ENCODE peak calls at places on chromosomes 11 and 22, in ten cellular contexts. One of them, this sample, is unnamed. For H3K9me3, the result is how much of the 10 kb centered on the place peaks cover.

GRCh38 chr11:11463397-11463796 is 110.3 kb upstream of the CSNK2A3 start:
- DNase-seq in A549: no peak
- DNase-seq in heart left ventricle: no peak
- DNase-seq in pancreas: no peak
- DNase-seq in left lung: no peak
- DNase-seq in trophoblast cell: no peak
- DNase-seq in DND-41: no peak
- DNase-seq in A673: peak
- DNase-seq in CD4-positive, CD25-positive, alpha-beta regulatory T cell: no peak
- DNase-seq in right lobe of liver: no peak
- DNase-seq in this sample: peak

GRCh38 chr11:709109-709997 is 3.3 kb downstream of the EPS8L2 start:
- DNase-seq in A549: no peak
- DNase-seq in heart left ventricle: no peak
- DNase-seq in pancreas: no peak
- DNase-seq in left lung: no peak
- DNase-seq in trophoblast cell: no peak
- DNase-seq in DND-41: no peak
- DNase-seq in A673: no peak
- DNase-seq in CD4-positive, CD25-positive, alpha-beta regulatory T cell: no peak
- DNase-seq in right lobe of liver: no peak
- DNase-seq in this sample: no peak

GRCh38 chr11:108654994-108655631 is 9.8 kb upstream of the DDX10 start:
- DNase-seq in A549: peak
- DNase-seq in heart left ventricle: no peak
- DNase-seq in pancreas: no peak
- DNase-seq in left lung: no peak
- DNase-seq in trophoblast cell: peak
- DNase-seq in DND-41: peak
- DNase-seq in A673: peak
- DNase-seq in CD4-positive, CD25-positive, alpha-beta regulatory T cell: peak
- DNase-seq in right lobe of liver: no peak
- DNase-seq in this sample: peak

GRCh38 chr11:130891326-130891725 is 25.0 kb downstream of the SNX19 start:
- DNase-seq in A549: no peak
- DNase-seq in heart left ventricle: no peak
- DNase-seq in pancreas: no peak
- DNase-seq in left lung: no peak
- DNase-seq in trophoblast cell: no peak
- DNase-seq in DND-41: no peak
- DNase-seq in A673: no peak
- DNase-seq in CD4-positive, CD25-positive, alpha-beta regulatory T cell: no peak
- DNase-seq in right lobe of liver: no peak
- DNase-seq in this sample: no peak

GRCh38 chr11:66561178-66561974 is 7.0 kb downstream of the CTSF start:
- DNase-seq in A549: no peak
- DNase-seq in heart left ventricle: no peak
- DNase-seq in pancreas: no peak
- DNase-seq in left lung: no peak
- DNase-seq in trophoblast cell: no peak
- DNase-seq in DND-41: no peak
- DNase-seq in A673: no peak
- DNase-seq in CD4-positive, CD25-positive, alpha-beta regulatory T cell: no peak
- DNase-seq in right lobe of liver: no peak
- DNase-seq in this sample: no peak

GRCh38 chr11:61171907-61172306 is 10.7 kb upstream of the VPS37C start:
- DNase-seq in A549: no peak
- DNase-seq in heart left ventricle: no peak
- DNase-seq in pancreas: no peak
- DNase-seq in left lung: no peak
- DNase-seq in trophoblast cell: no peak
- DNase-seq in DND-41: no peak
- DNase-seq in A673: no peak
- DNase-seq in CD4-positive, CD25-positive, alpha-beta regulatory T cell: no peak
- DNase-seq in right lobe of liver: no peak
- DNase-seq in this sample: no peak

GRCh38 chr11:62680825-62681240 is 2.0 kb upstream of the UBXN1 start:
- DNase-seq in A549: peak
- DNase-seq in heart left ventricle: peak
- DNase-seq in pancreas: no peak
- DNase-seq in left lung: no peak
- DNase-seq in trophoblast cell: peak
- DNase-seq in DND-41: peak
- DNase-seq in A673: peak
- DNase-seq in CD4-positive, CD25-positive, alpha-beta regulatory T cell: peak
- DNase-seq in right lobe of liver: no peak
- DNase-seq in this sample: peak

GRCh38 chr22:44859641-44860040 is 107.3 kb downstream of the ARHGAP8 start:
- DNase-seq in A549: no peak
- DNase-seq in heart left ventricle: no peak
- DNase-seq in pancreas: no peak
- DNase-seq in left lung: no peak
- DNase-seq in trophoblast cell: no peak
- DNase-seq in DND-41: no peak
- DNase-seq in A673: no peak
- DNase-seq in CD4-positive, CD25-positive, alpha-beta regulatory T cell: no peak
- DNase-seq in right lobe of liver: peak
- DNase-seq in this sample: no peak

GRCh38 chr11:78659326-78660319 is 85.0 kb upstream of the NARS2 start:
- DNase-seq in A549: no peak
- DNase-seq in heart left ventricle: no peak
- DNase-seq in pancreas: peak
- DNase-seq in left lung: no peak
- DNase-seq in trophoblast cell: no peak
- DNase-seq in DND-41: no peak
- DNase-seq in A673: peak
- DNase-seq in CD4-positive, CD25-positive, alpha-beta regulatory T cell: no peak
- DNase-seq in right lobe of liver: peak
- DNase-seq in this sample: no peak

GRCh38 chr11:10476927-10477689 is 22.0 kb downstream of the AMPD3 start:
- DNase-seq in A549: no peak
- DNase-seq in heart left ventricle: no peak
- DNase-seq in pancreas: no peak
- DNase-seq in left lung: no peak
- DNase-seq in trophoblast cell: no peak
- DNase-seq in DND-41: no peak
- DNase-seq in A673: no peak
- DNase-seq in CD4-positive, CD25-positive, alpha-beta regulatory T cell: no peak
- DNase-seq in right lobe of liver: no peak
- DNase-seq in this sample: no peak

DNA sequence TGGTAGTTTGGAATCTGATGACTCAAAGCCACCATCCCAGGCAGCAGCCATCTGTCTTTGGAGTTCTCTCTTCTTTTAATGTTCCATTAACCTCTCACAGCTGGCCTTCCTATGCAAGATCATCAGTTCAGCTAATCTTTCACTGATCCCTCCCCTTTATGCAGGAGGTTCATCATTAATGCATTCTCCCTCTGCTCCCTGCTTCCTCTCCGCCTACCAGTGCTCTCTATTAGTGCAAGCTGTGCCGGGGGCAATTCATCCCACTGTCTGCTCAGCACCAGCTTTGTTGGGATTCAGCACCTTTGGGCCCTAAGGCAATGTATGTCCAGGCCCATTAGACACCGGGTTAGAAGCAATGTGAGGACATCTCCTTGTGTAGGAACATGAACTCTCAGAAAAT is 413.0 kb upstream of the LRRC4C start:
- DNase-seq in A549: no peak
- DNase-seq in heart left ventricle: no peak
- DNase-seq in pancreas: no peak
- DNase-seq in left lung: no peak
- DNase-seq in trophoblast cell: no peak
- DNase-seq in DND-41: no peak
- DNase-seq in A673: no peak
- DNase-seq in CD4-positive, CD25-positive, alpha-beta regulatory T cell: no peak
- DNase-seq in right lobe of liver: no peak
- DNase-seq in this sample: peak
- H3K9me3 ChIP-seq in A549: under half
- H3K9me3 ChIP-seq in heart left ventricle: under half
- H3K9me3 ChIP-seq in pancreas: under half
- H3K9me3 ChIP-seq in left lung: under half
- H3K9me3 ChIP-seq in trophoblast cell: under half
- H3K9me3 ChIP-seq in DND-41: under half
- H3K9me3 ChIP-seq in A673: under half
- H3K9me3 ChIP-seq in CD4-positive, CD25-positive, alpha-beta regulatory T cell: under half
- H3K9me3 ChIP-seq in right lobe of liver: under half
- H3K9me3 ChIP-seq in this sample: under half

DNA sequence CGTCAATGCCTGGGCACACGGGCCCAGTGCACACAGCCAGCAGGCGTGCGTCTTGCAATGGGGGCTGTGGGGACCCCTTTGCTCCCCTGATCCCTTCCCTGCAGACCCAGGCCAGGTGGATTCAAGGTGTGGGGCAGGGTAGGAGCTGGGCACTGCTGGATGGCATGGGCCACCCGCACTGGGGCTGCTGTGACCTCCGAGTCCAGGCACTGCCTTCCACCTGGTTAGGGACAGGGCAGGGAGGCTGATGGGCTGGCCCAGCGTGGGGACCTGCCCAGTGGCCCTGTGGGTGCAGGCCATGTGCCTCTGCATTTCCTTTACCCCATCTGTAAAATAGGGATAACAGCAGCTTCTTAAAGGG is 22.9 kb downstream of the KCNQ1 start:
- DNase-seq in A549: no peak
- DNase-seq in heart left ventricle: no peak
- DNase-seq in pancreas: no peak
- DNase-seq in left lung: no peak
- DNase-seq in trophoblast cell: no peak
- DNase-seq in DND-41: no peak
- DNase-seq in A673: no peak
- DNase-seq in CD4-positive, CD25-positive, alpha-beta regulatory T cell: no peak
- DNase-seq in right lobe of liver: no peak
- DNase-seq in this sample: no peak
- H3K27ac ChIP-seq in A549: no peak
- H3K27ac ChIP-seq in heart left ventricle: no peak
- H3K27ac ChIP-seq in pancreas: no peak
- H3K27ac ChIP-seq in left lung: no peak
- H3K27ac ChIP-seq in trophoblast cell: no peak
- H3K27ac ChIP-seq in DND-41: no peak
- H3K27ac ChIP-seq in A673: no peak
- H3K27ac ChIP-seq in CD4-positive, CD25-positive, alpha-beta regulatory T cell: no peak
- H3K27ac ChIP-seq in right lobe of liver: no peak
- H3K27ac ChIP-seq in this sample: no peak

DNA sequence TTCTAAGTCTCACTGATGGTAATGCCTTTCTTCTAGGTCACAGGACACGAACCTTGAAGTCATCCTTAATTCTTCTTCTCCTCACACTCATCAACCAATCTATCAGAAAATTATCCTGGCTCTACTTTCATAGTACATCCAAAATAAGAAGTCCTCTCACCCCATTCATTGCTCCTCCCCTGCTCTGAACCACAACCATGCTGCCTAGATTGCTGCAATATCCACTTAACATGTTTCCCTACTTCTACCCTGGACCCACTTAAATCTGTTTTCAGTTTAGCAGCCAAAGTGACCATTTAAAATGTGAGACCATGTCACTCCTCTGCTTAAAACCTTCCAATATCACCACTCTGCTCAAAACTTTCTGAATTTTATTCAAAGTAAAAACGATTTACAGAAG is 445.9 kb upstream of the FAT3 start:
- DNase-seq in A549: no peak
- DNase-seq in heart left ventricle: no peak
- DNase-seq in pancreas: no peak
- DNase-seq in left lung: no peak
- DNase-seq in trophoblast cell: no peak
- DNase-seq in DND-41: no peak
- DNase-seq in A673: no peak
- DNase-seq in CD4-positive, CD25-positive, alpha-beta regulatory T cell: no peak
- DNase-seq in right lobe of liver: no peak
- DNase-seq in this sample: no peak
- H3K9me3 ChIP-seq in A549: under half
- H3K9me3 ChIP-seq in heart left ventricle: under half
- H3K9me3 ChIP-seq in pancreas: under half
- H3K9me3 ChIP-seq in left lung: under half
- H3K9me3 ChIP-seq in trophoblast cell: under half
- H3K9me3 ChIP-seq in DND-41: under half
- H3K9me3 ChIP-seq in A673: under half
- H3K9me3 ChIP-seq in CD4-positive, CD25-positive, alpha-beta regulatory T cell: under half
- H3K9me3 ChIP-seq in right lobe of liver: under half
- H3K9me3 ChIP-seq in this sample: under half

GRCh38 chr22:23750744-23751440 is at the start of gene ZNF70:
- DNase-seq in A549: peak
- DNase-seq in heart left ventricle: peak
- DNase-seq in pancreas: peak
- DNase-seq in left lung: peak
- DNase-seq in trophoblast cell: peak
- DNase-seq in DND-41: peak
- DNase-seq in A673: peak
- DNase-seq in CD4-positive, CD25-positive, alpha-beta regulatory T cell: peak
- DNase-seq in right lobe of liver: peak
- DNase-seq in this sample: peak

GRCh38 chr22:23752090-23752691 is 1.3 kb upstream of the ZNF70 start:
- DNase-seq in A549: peak
- DNase-seq in heart left ventricle: no peak
- DNase-seq in pancreas: no peak
- DNase-seq in left lung: no peak
- DNase-seq in trophoblast cell: no peak
- DNase-seq in DND-41: no peak
- DNase-seq in A673: no peak
- DNase-seq in CD4-positive, CD25-positive, alpha-beta regulatory T cell: no peak
- DNase-seq in right lobe of liver: no peak
- DNase-seq in this sample: no peak

GRCh38 chr22:23750374-23750743 is 553 bp downstream of the ZNF70 start:
- DNase-seq in A549: no peak
- DNase-seq in heart left ventricle: no peak
- DNase-seq in pancreas: no peak
- DNase-seq in left lung: no peak
- DNase-seq in trophoblast cell: no peak
- DNase-seq in DND-41: no peak
- DNase-seq in A673: no peak
- DNase-seq in CD4-positive, CD25-positive, alpha-beta regulatory T cell: no peak
- DNase-seq in right lobe of liver: no peak
- DNase-seq in this sample: no peak

GRCh38 chr22:23752750-23753149 is 1.5 kb downstream of the VPREB3 start:
- DNase-seq in A549: no peak
- DNase-seq in heart left ventricle: no peak
- DNase-seq in pancreas: no peak
- DNase-seq in left lung: no peak
- DNase-seq in trophoblast cell: no peak
- DNase-seq in DND-41: no peak
- DNase-seq in A673: no peak
- DNase-seq in CD4-positive, CD25-positive, alpha-beta regulatory T cell: no peak
- DNase-seq in right lobe of liver: no peak
- DNase-seq in this sample: no peak

DNA sequence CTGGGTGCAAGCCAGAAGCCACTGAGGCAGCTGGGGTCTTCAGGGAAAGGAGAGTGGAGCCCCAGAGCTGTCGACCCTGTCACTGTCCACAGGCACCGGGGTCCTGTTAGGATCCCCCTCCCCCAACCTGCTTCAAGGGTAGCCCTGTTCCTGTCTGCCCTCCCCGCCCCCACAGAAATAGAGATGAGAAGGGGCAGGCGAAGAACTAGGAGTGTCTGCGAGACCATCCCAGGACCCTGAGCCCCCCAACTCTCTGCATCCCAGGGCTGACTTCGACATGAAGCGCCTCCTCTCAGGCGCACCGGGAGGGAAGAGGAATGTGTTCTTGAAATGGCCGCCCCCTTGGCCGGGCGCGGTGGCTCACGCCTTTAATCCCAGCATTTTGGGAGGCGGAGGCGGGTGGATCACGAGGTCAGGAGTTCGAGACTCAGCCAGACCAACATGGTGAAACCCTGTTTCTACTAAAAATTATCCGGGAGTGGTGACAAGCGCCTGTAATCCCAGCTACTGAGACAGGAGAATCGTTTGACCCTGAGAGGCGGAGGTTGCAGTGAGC is 607 bp upstream of the ZNF70 start:
- DNase-seq in A549: peak
- DNase-seq in heart left ventricle: no peak
- DNase-seq in pancreas: peak
- DNase-seq in left lung: no peak
- DNase-seq in trophoblast cell: no peak
- DNase-seq in DND-41: no peak
- DNase-seq in A673: peak
- DNase-seq in CD4-positive, CD25-positive, alpha-beta regulatory T cell: no peak
- DNase-seq in right lobe of liver: no peak
- DNase-seq in this sample: no peak
- H3K27ac ChIP-seq in A549: peak
- H3K27ac ChIP-seq in heart left ventricle: peak
- H3K27ac ChIP-seq in pancreas: peak
- H3K27ac ChIP-seq in left lung: peak
- H3K27ac ChIP-seq in trophoblast cell: peak
- H3K27ac ChIP-seq in DND-41: peak
- H3K27ac ChIP-seq in A673: peak
- H3K27ac ChIP-seq in CD4-positive, CD25-positive, alpha-beta regulatory T cell: peak
- H3K27ac ChIP-seq in right lobe of liver: peak
- H3K27ac ChIP-seq in this sample: peak

This sample was measured in SJCRH30.